ENCODE peak calls at places on chromosomes 5 and 9, in five cellular contexts. H, I, F, B and E are unnamed samples.

GRCh38 chr5:14143509-14143842 is 334 bp downstream of the TRIO start:
- DNase-seq in F (no peak), H (no peak), B (no peak), I (no peak), E (no peak)

GRCh38 chr9:38417003-38417965 is 7.0 kb downstream of the IGFBPL1 start:
- DNase-seq in F (no peak), H (no peak), I (no peak), B (no peak), E (no peak)

GRCh38 chr9:100498592-100498991 is 25.6 kb downstream of the TMEFF1 start:
- DNase-seq in B (peak), F (no peak), H (no peak), I (no peak), E (peak)

GRCh38 chr5:123559434-123559775 is 47.4 kb downstream of the CSNK1G3 start:
- DNase-seq in H (no peak), I (no peak), B (no peak), F (no peak), E (peak)

GRCh38 chr5:120677481-120677880 is 213.4 kb downstream of the PRR16 start:
- DNase-seq in F (no peak), H (no peak), I (no peak), B (no peak), E (no peak)

GRCh38 chr9:95772320-95773060 is 103.0 kb upstream of the ERCC6L2 start:
- DNase-seq in I (peak), H (no peak), F (no peak), B (peak), E (peak)

GRCh38 chr5:160643588-160643987 is 208.4 kb downstream of the ATP10B start:
- DNase-seq in B (no peak), F (no peak), H (no peak), I (no peak), E (no peak)

GRCh38 chr5:169139381-169140125 is 161.4 kb downstream of the SLIT3 start:
- DNase-seq in B (no peak), I (no peak), H (no peak), F (no peak), E (peak)

GRCh38 chr9:137482094-137482781 is 23.1 kb upstream of the NSMF start:
- DNase-seq in I (no peak), B (peak), H (peak), F (peak), E (peak)

GRCh38 chr5:140258016-140258415 is 44.9 kb downstream of the PFDN1 start:
- DNase-seq in F (no peak), I (no peak), H (no peak), B (no peak), E (peak)

GRCh38 chr5:56172225-56172624 is 60.9 kb downstream of the ANKRD55 start:
- DNase-seq in B (peak), H (no peak), I (no peak), F (no peak), E (peak)

GRCh38 chr5:137078171-137078665 is 420.9 kb downstream of the SPOCK1 start:
- DNase-seq in F (peak), B (no peak), I (no peak), H (no peak), E (peak)

GRCh38 chr5:137808503-137809135 is 54.5 kb upstream of the HNRNPA0 start:
- DNase-seq in H (no peak), I (no peak), B (no peak), F (no peak), E (no peak)

GRCh38 chr9:129596541-129597328 is 24.2 kb downstream of the C9orf50 start:
- DNase-seq in F (no peak), B (peak), I (peak), H (no peak), E (peak)

GRCh38 chr5:119795768-119796167 is 166.4 kb downstream of the FAM170A start:
- DNase-seq in I (no peak), F (no peak), B (no peak), H (no peak), E (no peak)

GRCh38 chr5:82396871-82397514 is 118.8 kb upstream of the RPS23 start:
- DNase-seq in I (peak), F (peak), H (peak), B (peak), E (peak)

GRCh38 chr9:134965851-134966250 is 48.1 kb upstream of the FCN1 start:
- DNase-seq in H (no peak), I (no peak), B (no peak), F (no peak), E (no peak)

GRCh38 chr5:124402144-124402581 is 344.3 kb downstream of the ZNF608 start:
- DNase-seq in F (no peak), H (peak), I (peak), B (peak), E (peak)

GRCh38 chr5:16784843-16785791 is 151.0 kb downstream of the MYO10 start:
- DNase-seq in F (no peak), I (no peak), B (peak), H (no peak), E (no peak)

GRCh38 chr5:145718956-145719355 is 116.2 kb downstream of the PRELID2 start:
- DNase-seq in F (no peak), H (no peak), I (no peak), B (peak), E (peak)
- TF ChIP-seq CTCF in F (peak), H (no peak), I (peak), B (peak), E (peak)

GRCh38 chr5:176853151-176853793 is 42.9 kb downstream of the UNC5A start:
- DNase-seq in H (no peak), F (no peak), B (no peak), I (no peak), E (no peak)
- H3K4me3 ChIP-seq in H (no peak), F (no peak), B (no peak), I (no peak), E (no peak)

GRCh38 chr9:69758981-69759477 is 782 bp downstream of the PTAR1 start:
- DNase-seq in I (no peak), F (no peak), H (no peak), B (no peak), E (peak)

GRCh38 chr9:69760278-69760610 is 433 bp upstream of the PTAR1 start:
- DNase-seq in F (no peak), B (no peak), H (no peak), I (no peak), E (no peak)

GRCh38 chr9:69759478-69760277 is at the start of gene PTAR1:
- DNase-seq in B (peak), I (peak), F (peak), H (peak), E (peak)

GRCh38 chr9:69758001-69758730 is 1.6 kb downstream of the PTAR1 start:
- DNase-seq in I (no peak), B (peak), F (no peak), H (no peak), E (peak)

GRCh38 chr9:69762527-69762926 is 2.7 kb upstream of the PTAR1 start:
- DNase-seq in H (no peak), F (no peak), B (no peak), I (no peak), E (peak)
- TF ChIP-seq CTCF in H (no peak), F (no peak), B (no peak), I (no peak), E (no peak)

GRCh38 chr5:74432240-74432639 is 208.3 kb downstream of the ENC1 start:
- DNase-seq in I (no peak), B (no peak), H (no peak), F (no peak), E (no peak)

GRCh38 chr5:74430910-74431309 is 209.6 kb downstream of the ENC1 start:
- DNase-seq in F (no peak), H (no peak), B (no peak), I (no peak), E (no peak)

GRCh38 chr5:74429495-74429894 is 211.0 kb downstream of the ENC1 start:
- DNase-seq in H (no peak), B (no peak), F (no peak), I (no peak), E (no peak)

GRCh38 chr5:74433255-74434123 is 207.0 kb downstream of the ENC1 start:
- DNase-seq in B (peak), F (peak), H (no peak), I (no peak), E (peak)

GRCh38 chr5:74434124-74434899 is 206.2 kb downstream of the ENC1 start:
- DNase-seq in B (peak), I (no peak), F (no peak), H (no peak), E (no peak)
- H3K4me3 ChIP-seq in B (peak), I (no peak), F (no peak), H (no peak), E (no peak)

DNA sequence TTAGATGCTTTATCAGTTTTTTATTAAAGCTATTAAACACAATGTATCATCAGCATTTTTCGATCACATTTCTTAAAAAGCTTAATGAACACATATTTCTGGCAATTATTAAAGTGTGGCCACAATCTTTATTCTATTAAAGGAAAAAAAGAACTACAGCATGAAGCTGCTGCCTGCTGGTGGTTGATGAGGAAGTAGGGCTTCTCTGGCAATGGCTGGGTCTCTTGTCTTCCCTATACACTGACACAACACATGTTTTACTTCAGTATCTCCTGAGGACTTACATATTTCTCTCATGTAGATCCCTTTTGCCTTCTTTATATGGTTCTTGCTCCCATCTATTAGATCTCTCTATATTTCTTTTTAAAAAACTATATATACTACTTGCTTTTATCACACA is 590.7 kb downstream of the RAB3C start:
- DNase-seq in H (no peak), B (peak), I (no peak), F (no peak), E (no peak)
- TF ChIP-seq CTCF in H (no peak), B (peak), I (no peak), F (peak), E (peak)

GRCh38 chr5:132737982-132738770 is 830 bp upstream of the KIF3A start:
- DNase-seq in B (no peak), H (no peak), I (no peak), F (no peak), E (no peak)
- H3K4me3 ChIP-seq in B (peak), H (no peak), I (peak), F (no peak), E (no peak)